ENCODE peak calls at places on chromosomes 2 and 18, in five cellular contexts. J is EH; O is upper lobe of right lung; Z is SW 1271; D is stimulated activated CD4-positive, alpha-beta T cell treated with anti-CD3 and anti-CD28 coated beads, Interleukin-15, amount 100 ng/mL, for 24 hours. W is an unnamed sample.

GRCh38 chr2:174957049-174957448 is 48.1 kb downstream of the CHN1 start:
- DNase-seq in J (peak), O (no peak), Z (no peak), D (no peak), W (peak)

GRCh38 chr2:172783091-172783898 is 47.6 kb downstream of the RAPGEF4 start:
- DNase-seq in J (peak), O (no peak), Z (peak), D (no peak), W (peak)

GRCh38 chr2:234288974-234289455 is 207.9 kb downstream of the ARL4C start:
- DNase-seq in J (peak), O (peak), Z (peak), D (peak), W (peak)

GRCh38 chr2:54384301-54385035 is 71.7 kb upstream of the SPTBN1 start:
- DNase-seq in J (no peak), O (no peak), Z (no peak), D (no peak), W (no peak)

GRCh38 chr18:51666717-51667320 is 469.3 kb upstream of the MEX3C start:
- DNase-seq in J (no peak), O (no peak), Z (no peak), D (no peak), W (no peak)

GRCh38 chr2:167212054-167212648 is 323.9 kb downstream of the XIRP2 start:
- DNase-seq in J (peak), O (no peak), Z (peak), D (peak), W (no peak)

GRCh38 chr2:44705356-44705755 is 236.1 kb upstream of the SIX3 start:
- DNase-seq in J (no peak), O (no peak), Z (no peak), D (no peak), W (no peak)

GRCh38 chr2:239514753-239515152 is 113.9 kb upstream of the HDAC4 start:
- DNase-seq in J (no peak), O (no peak), Z (no peak), D (no peak), W (no peak)

GRCh38 chr2:44951714-44952113 is 10.2 kb downstream of the SIX3 start:
- DNase-seq in J (no peak), O (no peak), Z (no peak), D (no peak), W (peak)

GRCh38 chr18:55300469-55301195 is 287.4 kb downstream of the TCF4 start:
- DNase-seq in J (peak), O (no peak), Z (no peak), D (no peak), W (peak)

GRCh38 chr2:58899692-58900091 is 658.6 kb upstream of the FANCL start:
- DNase-seq in J (peak), O (no peak), Z (no peak), D (no peak), W (no peak)

GRCh38 chr2:217642944-217643343 is 359.9 kb downstream of the TNS1 start:
- DNase-seq in J (no peak), O (no peak), Z (no peak), D (no peak), W (no peak)

GRCh38 chr2:240480834-240481623 is 45.6 kb downstream of the GPC1 start:
- DNase-seq in J (no peak), O (peak), Z (no peak), D (no peak), W (peak)

GRCh38 chr2:192051533-192051932 is 143.2 kb downstream of the TMEFF2 start:
- DNase-seq in J (no peak), O (no peak), Z (no peak), D (no peak), W (no peak)

GRCh38 chr2:167127135-167127534 is 238.9 kb downstream of the XIRP2 start:
- DNase-seq in J (peak), O (no peak), Z (peak), D (no peak), W (no peak)

GRCh38 chr18:79640064-79640672 is 39.4 kb upstream of the CTDP1 start:
- DNase-seq in J (no peak), O (no peak), Z (no peak), D (no peak), W (no peak)

GRCh38 chr2:66984864-66985263 is 412.3 kb upstream of the ETAA1 start:
- DNase-seq in J (no peak), O (no peak), Z (no peak), D (no peak), W (no peak)

GRCh38 chr2:226213717-226214116 is 585.9 kb downstream of the IRS1 start:
- DNase-seq in J (peak), O (no peak), Z (peak), D (no peak), W (peak)

GRCh38 chr2:29011650-29012060 is 30.6 kb downstream of the TOGARAM2 start:
- DNase-seq in J (no peak), O (peak), Z (no peak), D (peak), W (no peak)